ENCODE peak calls at places on chromosomes 4 and X, in seven cellular contexts. D, Y, F, C, G, I and H are unnamed samples.

GRCh38 chr4:118757761-118758213 is 72.6 kb downstream of the METTL14 start:
- DNase-seq in D (no peak), I (no peak), Y (no peak), G (no peak), F (no peak), C (peak), H (no peak)

GRCh38 chr4:106587558-106587957 is 219.0 kb upstream of the GIMD1 start:
- DNase-seq in I (no peak), G (no peak), F (no peak), C (no peak), D (no peak), Y (no peak), H (no peak)

GRCh38 chrX:65195621-65196020 is 219.4 kb upstream of the ZC4H2 start:
- DNase-seq in D (no peak), G (no peak), Y (no peak), F (no peak), I (no peak), C (peak), H (no peak)

GRCh38 chr4:173834151-173834550 is 304.1 kb upstream of the HAND2 start:
- DNase-seq in C (no peak), D (peak), I (no peak), F (no peak), Y (no peak), G (no peak), H (no peak)

GRCh38 chrX:147978931-147979330 is 2.2 kb upstream of the FMR1NB start:
- DNase-seq in I (no peak), C (no peak), D (no peak), G (no peak), F (no peak), Y (no peak), H (no peak)

GRCh38 chr4:7366958-7367353 is 67.8 kb downstream of the PSAPL1 start:
- DNase-seq in C (no peak), I (no peak), D (no peak), G (no peak), F (no peak), Y (no peak), H (no peak)

GRCh38 chr4:41655177-41655576 is 93.3 kb downstream of the PHOX2B start:
- DNase-seq in G (no peak), Y (no peak), D (no peak), F (no peak), C (no peak), I (no peak), H (no peak)

GRCh38 chr4:156606444-156607197 is 365.0 kb downstream of the PDGFC start:
- DNase-seq in C (no peak), I (no peak), Y (no peak), D (no peak), G (no peak), F (no peak), H (no peak)

GRCh38 chr4:151865327-151865726 is 104.5 kb upstream of the GATB start:
- DNase-seq in C (no peak), F (no peak), Y (no peak), G (no peak), D (no peak), I (peak), H (no peak)

GRCh38 chr4:182142146-182143085 is 100.8 kb upstream of the TENM3 start:
- DNase-seq in D (no peak), F (no peak), G (no peak), Y (peak), C (no peak), I (no peak), H (no peak)

GRCh38 chr4:115537387-115537786 is 424.0 kb upstream of the NDST4 start:
- DNase-seq in Y (no peak), C (no peak), D (no peak), F (no peak), I (no peak), G (no peak), H (no peak)

DNA sequence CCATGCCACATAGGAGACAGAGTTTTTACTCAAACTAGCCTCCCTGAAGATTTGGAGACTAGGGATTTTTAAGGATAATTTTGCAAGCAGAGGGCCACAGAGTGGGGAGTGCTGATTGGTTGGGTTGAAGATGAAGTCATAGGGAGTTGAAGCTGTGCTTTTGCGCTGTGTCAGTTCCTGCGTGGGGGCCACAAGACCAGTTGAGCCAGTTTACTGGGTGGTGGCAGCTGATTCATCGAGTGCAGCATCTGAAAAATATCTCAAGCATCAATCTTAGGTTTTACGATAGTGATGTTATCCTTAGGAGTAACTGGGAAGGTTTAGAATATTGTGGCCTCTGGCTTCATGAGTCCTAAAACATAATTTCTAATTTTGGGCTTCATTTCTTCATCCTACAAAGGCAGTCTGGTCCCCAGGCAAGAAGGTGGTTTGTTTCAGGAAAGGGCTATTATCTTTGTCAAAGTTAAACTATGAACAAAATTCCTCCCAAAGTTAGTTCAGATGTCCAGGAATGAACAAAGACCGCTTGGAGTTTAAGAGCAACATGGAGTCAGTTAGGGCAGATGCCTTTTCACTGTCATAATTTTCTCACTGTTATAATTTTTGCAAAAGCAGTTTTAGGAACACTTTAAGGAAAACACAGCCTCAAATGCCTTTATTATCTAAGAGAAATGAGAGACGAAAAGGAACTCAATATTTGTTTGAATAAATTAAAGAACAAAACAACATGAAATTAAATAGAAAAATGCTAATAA is 960.8 kb upstream of the PRKX start:
- DNase-seq in G (no peak), Y (no peak), F (no peak), D (no peak), I (no peak), C (no peak), H (no peak)
- TF ChIP-seq TAF1 in G (no peak), Y (no peak), F (no peak), D (no peak), I (no peak), C (no peak), H (no peak)

GRCh38 chr4:47567511-47567910 is 82.4 kb downstream of the ATP10D start:
- DNase-seq in Y (no peak), C (no peak), G (no peak), I (no peak), F (no peak), D (no peak), H (no peak)
- TF ChIP-seq TAF1 in Y (no peak), C (no peak), G (no peak), I (no peak), F (no peak), D (no peak), H (no peak)

DNA sequence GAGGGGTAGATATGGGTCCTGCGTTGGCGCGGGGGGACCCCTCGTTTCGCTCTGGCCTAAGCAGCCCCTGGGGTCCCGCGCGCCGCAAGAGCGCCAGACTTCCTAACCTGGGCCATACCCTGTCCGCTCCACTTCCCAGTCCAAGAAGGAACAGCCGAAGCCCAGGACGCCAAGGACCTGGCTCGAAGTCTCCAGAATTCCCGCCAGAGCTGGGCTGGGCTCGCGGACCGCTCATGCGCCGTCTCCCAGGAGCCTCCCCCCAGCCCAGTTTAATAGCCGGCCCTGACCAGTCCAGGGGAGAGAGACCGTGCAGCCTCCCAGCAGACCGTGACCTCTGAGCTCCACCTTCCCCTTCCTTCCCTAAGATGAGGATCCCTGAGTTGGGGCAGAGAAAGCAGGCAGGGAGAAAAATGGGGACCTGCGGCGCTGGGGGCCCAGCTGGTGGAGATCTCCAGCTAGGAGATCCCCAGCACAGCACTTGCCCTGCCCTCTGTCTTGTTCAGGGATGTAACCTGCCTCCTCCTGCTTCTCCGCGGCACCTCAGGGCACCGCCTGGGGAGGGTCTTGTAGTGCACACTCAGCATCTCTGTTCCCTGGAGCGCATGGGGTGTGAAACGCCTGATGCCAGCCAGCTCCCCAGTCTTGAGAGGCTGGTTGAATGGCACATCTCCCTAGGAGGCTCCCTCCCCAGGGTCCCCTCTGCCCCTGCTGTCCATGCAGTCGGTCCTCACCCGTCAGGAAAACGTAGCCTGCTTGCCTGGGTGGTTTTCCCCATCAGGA is 1.2 kb upstream of the LETM1 start:
- DNase-seq in D (peak), G (no peak), Y (no peak), F (no peak), I (peak), C (no peak), H (no peak)
- TF ChIP-seq TAF1 in D (no peak), G (no peak), Y (no peak), F (no peak), I (no peak), C (no peak), H (no peak)

GRCh38 chr4:184237612-184238011 is 19.9 kb upstream of the ENPP6 start:
- DNase-seq in G (no peak), D (peak), C (no peak), I (no peak), Y (no peak), F (no peak), H (no peak)
- TF ChIP-seq TAF1 in G (no peak), D (no peak), C (no peak), I (no peak), Y (no peak), F (no peak), H (no peak)

DNA sequence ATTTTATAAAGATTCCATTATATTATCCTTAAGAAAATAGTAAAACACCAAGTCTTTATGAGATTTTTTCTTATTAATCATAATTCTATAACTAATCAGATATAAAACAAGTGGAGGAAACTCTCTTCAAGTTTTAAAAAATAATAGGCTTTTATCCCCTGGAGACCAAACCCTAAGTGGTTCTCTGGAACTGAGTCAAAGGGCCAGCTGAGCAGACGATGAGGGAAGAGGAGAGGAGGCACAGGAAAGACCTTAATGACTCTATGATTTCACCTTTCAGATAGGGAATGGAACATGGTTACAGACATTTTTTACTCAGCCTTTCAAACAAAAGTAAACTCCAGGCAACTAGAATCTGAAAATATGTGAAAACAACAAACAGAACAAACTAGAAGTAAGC is 201.8 kb downstream of the SLC39A8 start:
- DNase-seq in C (no peak), Y (no peak), F (no peak), D (no peak), G (no peak), I (no peak), H (no peak)
- TF ChIP-seq TAF1 in C (no peak), Y (no peak), F (no peak), D (no peak), G (no peak), I (no peak), H (no peak)

GRCh38 chr4:158155656-158156356 is 17.0 kb downstream of the GASK1B start:
- DNase-seq in F (no peak), G (no peak), I (no peak), Y (no peak), C (no peak), D (no peak), H (no peak)

GRCh38 chr4:158159718-158160094 is 13.1 kb downstream of the GASK1B start:
- DNase-seq in F (no peak), C (no peak), Y (no peak), D (no peak), I (no peak), G (no peak), H (no peak)

GRCh38 chr4:158157412-158157811 is 15.4 kb downstream of the GASK1B start:
- DNase-seq in Y (no peak), G (no peak), D (no peak), F (no peak), C (peak), I (no peak), H (no peak)

GRCh38 chr4:158161561-158162354 is 11.1 kb downstream of the GASK1B start:
- DNase-seq in D (no peak), F (no peak), Y (no peak), C (no peak), G (no peak), I (no peak), H (no peak)

GRCh38 chr4:158159054-158159717 is 13.6 kb downstream of the GASK1B start:
- DNase-seq in I (no peak), F (no peak), D (no peak), Y (no peak), C (no peak), G (no peak), H (no peak)
- TF ChIP-seq TAF1 in I (no peak), F (no peak), D (no peak), Y (no peak), C (no peak), G (no peak), H (no peak)

GRCh38 chr4:5120067-5120466 is 68.8 kb downstream of the STK32B start:
- DNase-seq in Y (no peak), G (no peak), C (no peak), I (no peak), F (no peak), D (no peak), H (no peak)

GRCh38 chr4:5112333-5112732 is 61.1 kb downstream of the STK32B start:
- DNase-seq in D (no peak), I (no peak), C (no peak), Y (no peak), G (no peak), F (no peak), H (no peak)

GRCh38 chr4:5110901-5111300 is 59.6 kb downstream of the STK32B start:
- DNase-seq in I (no peak), F (no peak), D (no peak), Y (no peak), G (no peak), C (no peak), H (no peak)

GRCh38 chr4:5118091-5118786 is 67.0 kb downstream of the STK32B start:
- DNase-seq in D (no peak), I (no peak), G (no peak), C (no peak), F (no peak), Y (no peak), H (no peak)

GRCh38 chr4:5114911-5115310 is 63.6 kb downstream of the STK32B start:
- DNase-seq in D (no peak), G (no peak), F (no peak), I (no peak), Y (no peak), C (no peak), H (no peak)
- TF ChIP-seq TAF1 in D (no peak), G (no peak), F (no peak), I (no peak), Y (no peak), C (no peak), H (no peak)

GRCh38 chr4:25032126-25032525 is 1.4 kb upstream of the LGI2 start:
- DNase-seq in F (no peak), C (no peak), I (peak), G (no peak), Y (no peak), D (no peak), H (no peak)

GRCh38 chr4:25029479-25030282 is 1.1 kb downstream of the LGI2 start:
- DNase-seq in C (no peak), F (no peak), Y (peak), D (no peak), G (no peak), I (peak), H (no peak)

GRCh38 chr4:25030283-25031076 is at the start of gene LGI2:
- DNase-seq in C (no peak), F (no peak), G (peak), I (peak), Y (peak), D (no peak), H (no peak)

DNA sequence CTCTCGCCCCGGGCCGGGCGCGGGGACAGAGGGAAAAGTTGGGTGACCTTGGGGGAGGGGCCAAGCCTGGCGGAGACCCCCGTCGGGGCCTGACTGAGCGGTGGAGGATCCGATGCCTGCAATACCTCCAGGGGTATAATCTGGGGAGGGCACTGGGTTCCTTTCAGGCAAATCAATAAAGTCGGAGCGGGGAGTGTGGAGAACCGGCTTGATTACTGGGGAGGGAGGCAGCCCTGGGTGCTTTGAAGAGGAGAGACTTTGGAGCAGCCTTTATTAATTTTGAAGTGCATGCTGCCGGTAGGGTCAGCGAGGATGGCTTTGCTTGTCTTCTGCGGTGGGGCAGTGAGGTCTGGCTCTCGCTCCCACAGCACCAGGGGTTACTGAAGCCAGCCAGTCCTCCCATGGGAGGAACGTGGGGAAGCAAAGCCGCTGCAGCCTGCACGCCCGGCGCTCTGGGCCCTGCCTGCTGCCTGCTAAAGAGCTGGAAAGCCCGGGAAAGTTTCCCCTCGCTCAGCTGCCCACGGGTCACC is 396 bp upstream of the LGI2 start:
- DNase-seq in G (no peak), F (no peak), C (no peak), D (no peak), I (peak), Y (peak), H (no peak)
- TF ChIP-seq TAF1 in G (no peak), F (no peak), C (no peak), D (no peak), I (no peak), Y (no peak), H (no peak)

DNA sequence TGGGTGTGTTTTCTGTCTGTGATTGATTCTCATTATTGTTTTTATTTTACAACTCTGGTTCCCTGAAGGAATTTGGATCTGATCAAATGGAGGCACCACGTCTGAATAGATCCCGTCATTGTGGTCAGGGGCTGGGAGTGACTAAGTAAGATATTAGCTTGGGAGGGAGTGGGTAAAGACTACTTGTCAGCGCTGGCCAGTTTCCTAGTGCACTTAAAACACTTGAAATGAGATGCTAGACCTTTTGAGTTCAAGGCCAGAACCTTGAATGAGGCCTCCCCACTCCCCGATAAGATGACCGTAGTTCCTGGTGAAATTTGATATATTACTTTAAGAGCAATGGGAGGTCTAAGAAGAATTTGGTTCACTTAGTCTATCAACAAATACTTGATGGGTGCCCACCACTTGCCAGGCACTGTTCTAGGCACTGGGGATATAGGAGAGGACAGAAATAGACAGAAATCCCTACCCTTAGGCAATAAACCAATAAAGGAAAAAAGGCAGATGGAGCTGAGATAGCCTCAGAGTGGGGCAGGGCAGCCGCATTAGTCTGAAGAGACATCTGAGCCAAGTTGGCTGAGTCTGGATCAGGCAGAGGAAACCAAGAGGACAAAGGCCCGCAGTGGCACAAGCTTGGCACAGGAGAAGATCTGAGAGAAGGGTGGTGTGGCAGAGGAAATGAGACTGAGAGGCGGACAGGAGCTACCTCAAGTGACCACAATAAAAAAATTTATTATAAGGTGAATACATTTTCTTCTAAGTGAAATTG is 11.8 kb downstream of the FAM184B start:
- DNase-seq in C (no peak), Y (no peak), I (no peak), G (no peak), F (no peak), D (peak), H (no peak)
- TF ChIP-seq TAF1 in C (no peak), Y (no peak), I (no peak), G (no peak), F (no peak), D (no peak), H (no peak)

DNA sequence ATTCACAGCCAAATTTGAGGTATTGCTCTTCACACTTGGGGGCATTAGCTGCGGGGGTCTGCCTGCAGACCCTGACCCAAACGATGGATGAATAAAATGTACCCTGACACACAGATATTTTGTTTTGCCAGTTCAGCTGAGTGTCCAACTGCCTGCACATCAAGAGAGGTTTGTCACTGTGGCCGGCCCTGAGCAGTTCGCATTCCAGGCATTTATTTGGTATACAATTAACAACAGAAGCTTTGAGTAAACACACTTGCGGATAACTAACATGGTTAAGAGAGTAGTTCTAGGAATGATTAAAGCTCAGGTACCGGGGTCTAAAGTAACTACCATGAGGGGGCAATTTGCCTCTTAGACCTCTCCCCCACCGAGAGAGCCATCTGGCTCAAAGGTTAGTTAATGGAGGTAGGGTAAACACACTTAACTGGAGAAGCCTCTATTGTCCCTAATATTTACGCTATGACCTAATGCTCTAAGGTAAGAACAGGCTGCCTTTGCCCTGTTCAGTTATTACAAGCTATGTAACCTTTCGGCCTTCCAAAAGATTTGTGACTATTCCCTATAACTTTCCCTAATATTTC is 162.0 kb downstream of the SNCA start:
- DNase-seq in I (no peak), Y (no peak), C (peak), F (no peak), D (no peak), G (no peak), H (no peak)
- TF ChIP-seq TAF1 in I (no peak), Y (no peak), C (no peak), F (no peak), D (no peak), G (no peak), H (no peak)